ENCODE peak calls at places on chromosomes 12 and 14, in ten cellular contexts. X is HCT116; K is upper lobe of left lung; Z is IMR-90; I is cardiac muscle cell; B is uterus; W is astrocyte of the spinal cord; U is ovary; H is A549; G is CD8-positive, alpha-beta T cell. L is an unnamed sample.

GRCh38 chr12:113359133-113359938 is 949 bp downstream of the PLBD2 start:
- DNase-seq in B (peak), Z (peak), U (peak), W (no peak), I (no peak), X (no peak), K (no peak), G (peak), H (no peak), L (no peak)

GRCh38 chr12:12837025-12837872 is 24.1 kb downstream of the DDX47 start:
- DNase-seq in H (peak), B (peak), G (peak), Z (peak), U (peak), W (peak), K (no peak), X (peak), I (peak), L (peak)

GRCh38 chr12:89019439-89020120 is 332.7 kb downstream of the DUSP6 start:
- DNase-seq in H (peak), B (peak), I (peak), X (peak), G (peak), K (no peak), W (peak), Z (peak), U (peak), L (peak)

GRCh38 chr12:54988402-54989054 is 4.0 kb upstream of the TESPA1 start:
- DNase-seq in U (peak), I (no peak), X (no peak), H (no peak), B (peak), Z (peak), K (peak), W (peak), G (no peak), L (peak)

GRCh38 chr14:36362648-36363047 is 42.2 kb upstream of the MBIP start:
- DNase-seq in W (no peak), G (no peak), H (no peak), I (no peak), X (no peak), Z (no peak), U (no peak), B (no peak), K (no peak), L (no peak)

GRCh38 chr12:78194448-78194847 is 363.8 kb downstream of the NAV3 start:
- DNase-seq in K (no peak), I (no peak), B (no peak), G (no peak), Z (peak), W (peak), U (no peak), H (no peak), X (no peak), L (peak)

GRCh38 chr12:81296556-81297305 is 218.9 kb downstream of the ACSS3 start:
- DNase-seq in B (no peak), U (no peak), X (no peak), W (peak), K (no peak), H (no peak), Z (peak), I (no peak), G (no peak), L (peak)

GRCh38 chr14:24458736-24459135 is 16.2 kb upstream of the SDR39U1 start:
- DNase-seq in G (no peak), I (no peak), K (no peak), X (no peak), U (no peak), W (no peak), H (no peak), Z (no peak), B (no peak), L (no peak)

GRCh38 chr12:1565172-1565571 is 29.2 kb downstream of the FBXL14 start:
- DNase-seq in U (no peak), G (no peak), H (no peak), W (no peak), X (no peak), Z (no peak), K (no peak), B (no peak), I (no peak), L (no peak)

GRCh38 chr14:75631453-75631831 is 29.2 kb downstream of the ERG28 start:
- DNase-seq in G (no peak), K (no peak), H (no peak), U (no peak), W (no peak), B (no peak), Z (no peak), I (no peak), X (no peak), L (no peak)

GRCh38 chr12:106248849-106249371 is 1.1 kb upstream of the CKAP4 start:
- DNase-seq in G (peak), X (no peak), Z (peak), B (no peak), U (no peak), W (peak), K (no peak), I (no peak), H (no peak), L (peak)

GRCh38 chr12:105706973-105707334 is 376.5 kb downstream of the C12orf75 start:
- DNase-seq in X (no peak), Z (no peak), H (no peak), K (no peak), W (no peak), G (no peak), U (no peak), I (no peak), B (no peak), L (no peak)

GRCh38 chr12:114096461-114096860 is 130.3 kb upstream of the RBM19 start:
- DNase-seq in X (no peak), W (no peak), B (no peak), G (no peak), H (no peak), I (no peak), U (no peak), Z (peak), K (no peak), L (no peak)

GRCh38 chr12:12461923-12462315 is 100.7 kb downstream of the DUSP16 start:
- DNase-seq in B (no peak), H (no peak), W (no peak), X (no peak), G (no peak), I (no peak), U (no peak), K (no peak), Z (no peak), L (no peak)

GRCh38 chr12:101475751-101476305 is 692 bp downstream of the SPIC start:
- DNase-seq in K (no peak), B (no peak), W (no peak), G (no peak), X (no peak), H (no peak), U (no peak), I (no peak), Z (no peak), L (no peak)

GRCh38 chr12:101616027-101616494 is 21.3 kb downstream of the MYBPC1 start:
- DNase-seq in U (no peak), K (no peak), W (peak), B (peak), H (no peak), G (no peak), Z (no peak), X (no peak), I (no peak), L (peak)

GRCh38 chr12:85325452-85325851 is 45.4 kb downstream of the ALX1 start:
- DNase-seq in H (no peak), W (no peak), G (no peak), I (no peak), Z (no peak), X (no peak), B (no peak), K (no peak), U (no peak), L (no peak)

GRCh38 chr14:61511558-61511924 is 183.8 kb upstream of the HIF1A start:
- DNase-seq in K (no peak), G (no peak), W (no peak), U (no peak), H (no peak), Z (no peak), I (no peak), X (no peak), B (no peak), L (no peak)

GRCh38 chr12:42296503-42297109 is 29.3 kb downstream of the ZCRB1 start:
- DNase-seq in U (no peak), G (no peak), X (no peak), H (no peak), K (no peak), Z (no peak), B (no peak), I (no peak), W (peak), L (peak)

GRCh38 chr14:96039633-96040311 is 610 bp downstream of the C14orf132 start:
- DNase-seq in B (peak), U (no peak), G (no peak), H (peak), X (no peak), I (peak), W (peak), K (peak), Z (peak), L (peak)

GRCh38 chr14:79134346-79134745 is 964.2 kb downstream of the NRXN3 start:
- DNase-seq in Z (no peak), I (no peak), K (no peak), H (no peak), U (no peak), X (no peak), B (no peak), W (no peak), G (no peak), L (no peak)

GRCh38 chr12:26651566-26652188 is 181.3 kb downstream of the ITPR2 start:
- DNase-seq in Z (peak), W (peak), B (peak), H (peak), G (no peak), K (no peak), X (peak), U (peak), I (peak), L (peak)

GRCh38 chr12:33423706-33424105 is 15.9 kb downstream of the SYT10 start:
- DNase-seq in G (no peak), B (no peak), X (no peak), W (no peak), I (no peak), U (no peak), Z (no peak), K (no peak), H (no peak), L (no peak)

GRCh38 chr12:33429468-33429867 is 10.2 kb downstream of the SYT10 start:
- DNase-seq in H (no peak), Z (no peak), B (no peak), G (no peak), I (no peak), K (no peak), W (no peak), U (no peak), X (no peak), L (no peak)

GRCh38 chr12:33432992-33433391 is 6.6 kb downstream of the SYT10 start:
- DNase-seq in K (no peak), U (no peak), H (no peak), W (no peak), B (no peak), G (no peak), I (no peak), Z (no peak), X (no peak), L (no peak)

GRCh38 chr12:33431648-33432047 is 8.0 kb downstream of the SYT10 start:
- DNase-seq in H (no peak), Z (no peak), X (no peak), K (no peak), G (no peak), W (no peak), I (no peak), B (no peak), U (no peak), L (no peak)

DNA sequence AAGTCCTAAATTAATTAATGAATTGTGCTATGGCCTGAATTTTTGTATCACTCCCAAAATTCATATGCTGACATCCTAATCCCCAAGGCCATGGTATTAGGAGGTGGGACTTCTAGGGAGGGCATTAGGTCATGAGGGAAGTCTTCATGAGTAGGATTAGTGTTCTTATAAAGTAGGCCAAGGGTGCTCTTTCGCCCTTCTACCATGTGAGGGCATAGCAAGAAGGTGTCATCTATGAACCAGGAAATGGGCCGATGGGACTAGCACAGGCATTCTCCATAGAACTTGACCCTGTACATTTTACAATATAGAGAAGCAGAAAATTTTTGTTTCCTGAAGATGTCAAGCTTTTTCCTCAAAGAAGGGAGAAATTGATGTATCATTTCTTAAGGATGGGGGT is 12.5 kb downstream of the SYT10 start:
- DNase-seq in I (peak), K (no peak), X (no peak), G (no peak), W (no peak), Z (no peak), B (no peak), U (no peak), H (no peak), L (no peak)
- TF ChIP-seq CTCF in I (no peak), K (no peak), X (no peak), G (no peak), W (no peak), Z (no peak), B (no peak), U (no peak), H (no peak), L (no peak)

GRCh38 chr12:32666510-32666909 is 12.6 kb upstream of the DNM1L start:
- DNase-seq in I (no peak), U (no peak), B (no peak), W (no peak), H (no peak), G (no peak), X (no peak), Z (no peak), K (no peak), L (no peak)
- H3K4me3 ChIP-seq in I (no peak), U (no peak), B (peak), W (no peak), H (no peak), G (no peak), X (peak), Z (peak), K (peak), L (no peak)

GRCh38 chr12:121400332-121401139 is 618 bp downstream of the RNF34 start:
- DNase-seq in B (peak), Z (peak), W (peak), X (peak), G (peak), H (no peak), U (no peak), K (peak), I (peak), L (peak)
- TF ChIP-seq CTCF in B (no peak), Z (no peak), W (no peak), X (no peak), G (no peak), H (no peak), U (no peak), K (no peak), I (no peak), L (no peak)

DNA sequence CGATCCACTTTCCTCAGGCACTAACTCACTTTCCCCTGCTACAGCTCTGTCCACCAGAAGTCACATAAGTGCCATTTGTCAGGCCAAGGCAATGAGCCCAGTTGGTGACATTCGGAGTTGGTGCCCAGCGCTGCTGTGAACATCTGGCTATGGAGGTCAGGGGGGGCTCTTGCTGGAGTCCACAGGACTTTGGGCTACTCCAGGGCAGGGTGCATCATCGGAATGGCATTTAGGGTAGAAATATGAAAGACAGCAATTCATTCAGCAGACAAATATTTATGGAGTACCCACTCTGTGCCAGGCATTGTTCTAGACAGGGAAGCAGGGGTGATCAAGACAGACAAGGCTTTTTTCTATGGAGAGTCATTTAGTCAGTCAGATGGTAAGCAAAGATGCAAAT is 1.5 kb upstream of the PPP1CC start:
- DNase-seq in G (no peak), W (no peak), Z (peak), B (no peak), X (no peak), H (no peak), U (no peak), K (no peak), I (no peak), L (peak)
- H3K4me3 ChIP-seq in G (no peak), W (no peak), Z (no peak), B (no peak), X (peak), H (peak), U (no peak), K (no peak), I (no peak), L (no peak)

GRCh38 chr14:103434868-103435442 is 49.7 kb downstream of the MARK3 start:
- DNase-seq in W (no peak), Z (no peak), G (no peak), K (no peak), X (no peak), U (no peak), H (no peak), B (no peak), I (no peak), L (peak)
- TF ChIP-seq CTCF in W (no peak), Z (no peak), G (no peak), K (no peak), X (no peak), U (no peak), H (no peak), B (no peak), I (no peak), L (no peak)

DNA sequence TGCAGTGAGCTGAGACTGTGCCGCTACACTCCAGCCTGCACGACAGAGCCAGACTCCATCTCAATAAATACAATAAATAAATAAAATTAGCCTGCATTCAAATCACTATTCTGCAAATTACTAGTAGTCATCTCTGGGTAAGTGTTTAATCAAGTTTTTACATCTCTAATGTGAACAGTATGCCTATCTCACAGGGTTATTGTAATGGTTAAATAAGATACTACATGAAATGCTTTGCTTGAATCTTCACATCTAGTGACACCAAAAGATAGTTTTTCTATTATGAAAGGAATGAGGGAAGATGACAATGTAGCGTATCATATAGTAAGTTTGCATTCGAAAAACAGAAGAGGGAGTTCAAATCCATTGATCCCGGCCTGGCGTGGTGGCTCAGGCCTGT is 2.1 kb downstream of the SRSF9 start:
- DNase-seq in I (no peak), K (no peak), W (no peak), B (no peak), U (no peak), H (no peak), X (no peak), Z (no peak), G (no peak), L (no peak)
- H3K4me3 ChIP-seq in I (no peak), K (no peak), W (no peak), B (no peak), U (no peak), H (no peak), X (no peak), Z (no peak), G (no peak), L (no peak)

GRCh38 chr14:47442206-47442605 is 233.2 kb downstream of the MDGA2 start:
- DNase-seq in K (no peak), U (no peak), Z (no peak), X (peak), G (no peak), H (no peak), B (no peak), I (peak), W (peak), L (peak)
- TF ChIP-seq CTCF in K (no peak), U (no peak), Z (no peak), X (peak), G (no peak), H (no peak), B (no peak), I (no peak), W (peak), L (peak)

GRCh38 chr12:28463396-28463795 is 273.1 kb downstream of the CCDC91 start:
- DNase-seq in W (no peak), Z (no peak), I (no peak), B (no peak), K (no peak), U (no peak), H (no peak), G (no peak), X (no peak), L (peak)

GRCh38 chr12:28457785-28458184 is 267.5 kb downstream of the CCDC91 start:
- DNase-seq in I (no peak), B (no peak), H (no peak), G (no peak), K (no peak), X (no peak), U (no peak), Z (no peak), W (peak), L (no peak)

GRCh38 chr12:28456934-28457710 is 266.9 kb downstream of the CCDC91 start:
- DNase-seq in W (no peak), I (no peak), H (no peak), X (no peak), G (no peak), Z (no peak), K (no peak), U (no peak), B (no peak), L (no peak)

GRCh38 chr12:28460420-28461130 is 270.3 kb downstream of the CCDC91 start:
- DNase-seq in I (no peak), K (no peak), X (no peak), Z (no peak), H (no peak), W (no peak), G (no peak), U (no peak), B (no peak), L (no peak)

DNA sequence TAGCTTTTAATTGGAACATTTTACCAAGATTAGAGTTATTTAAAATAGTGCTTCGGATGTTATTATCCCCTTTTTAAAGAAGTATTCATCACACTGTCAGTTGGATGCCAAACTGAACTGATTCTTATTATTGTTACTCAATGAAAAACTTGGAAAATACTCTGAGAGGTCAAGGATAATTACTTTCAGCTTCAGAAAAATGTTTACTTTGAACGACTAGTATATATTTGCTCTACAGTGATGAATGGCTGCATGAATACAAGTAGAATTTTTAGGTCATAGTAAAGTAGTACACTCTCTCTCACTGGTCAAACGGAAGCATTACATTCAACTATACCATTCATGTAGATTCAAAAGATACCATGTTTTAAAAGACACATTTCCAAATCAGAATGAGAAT is 269.2 kb downstream of the CCDC91 start:
- DNase-seq in H (no peak), W (no peak), K (no peak), I (no peak), Z (no peak), X (no peak), B (no peak), U (no peak), G (no peak), L (no peak)
- H3K4me3 ChIP-seq in H (no peak), W (no peak), K (no peak), I (no peak), Z (no peak), X (no peak), B (no peak), U (no peak), G (no peak), L (no peak)

DNA sequence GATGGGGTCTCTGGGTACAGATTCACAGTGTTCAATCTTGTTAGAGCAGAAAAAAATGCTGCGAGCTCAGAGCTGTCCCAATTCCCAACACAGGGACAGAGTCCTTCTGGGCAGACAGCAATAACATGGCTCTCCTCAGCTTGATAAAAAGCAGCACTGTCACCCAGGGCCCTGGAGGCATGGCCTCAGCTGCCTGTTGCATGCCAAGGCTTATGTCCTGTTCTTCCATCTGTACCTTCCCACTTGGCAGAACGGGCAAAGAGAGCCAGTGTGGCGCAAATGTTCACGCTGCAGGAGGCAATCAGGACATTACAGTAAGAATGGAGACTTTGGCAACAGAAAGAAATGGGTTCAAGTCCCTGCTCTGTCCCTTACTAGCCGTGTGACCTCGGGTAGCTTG is 228.1 kb upstream of the PWP1 start:
- DNase-seq in I (no peak), G (no peak), Z (no peak), U (no peak), W (no peak), B (no peak), H (no peak), K (no peak), X (no peak), L (no peak)
- TF ChIP-seq CTCF in I (no peak), G (no peak), Z (no peak), U (no peak), W (no peak), B (no peak), H (no peak), K (no peak), X (no peak), L (no peak)